ENCODE peak calls at places on chromosomes 7 and 10, in four cellular contexts. One of them, this sample, is unnamed.

GRCh38 chr7:99331002-99331401 is 5.3 kb downstream of the ARPC1A start:
- DNase-seq in AG09319: no peak
- DNase-seq in kidney glomerular epithelial cell: no peak
- DNase-seq in left ventricle myocardium superior: no peak
- DNase-seq in this sample: no peak

GRCh38 chr10:120328647-120329046 is 128.4 kb upstream of the PLPP4 start:
- DNase-seq in AG09319: no peak
- DNase-seq in kidney glomerular epithelial cell: no peak
- DNase-seq in left ventricle myocardium superior: no peak
- DNase-seq in this sample: no peak

GRCh38 chr7:7996568-7996967 is 28.0 kb downstream of the GLCCI1 start:
- DNase-seq in AG09319: peak; percentile 1
- DNase-seq in kidney glomerular epithelial cell: no peak
- DNase-seq in left ventricle myocardium superior: no peak
- DNase-seq in this sample: no peak

GRCh38 chr7:141354251-141354650 is 197.0 kb upstream of the AGK start:
- DNase-seq in AG09319: no peak
- DNase-seq in kidney glomerular epithelial cell: no peak
- DNase-seq in left ventricle myocardium superior: no peak
- DNase-seq in this sample: no peak

GRCh38 chr10:6164271-6165095 is 38.2 kb upstream of the PFKFB3 start:
- DNase-seq in AG09319: no peak
- DNase-seq in kidney glomerular epithelial cell: no peak
- DNase-seq in left ventricle myocardium superior: peak; percentile 18
- DNase-seq in this sample: no peak

GRCh38 chr7:92246363-92247101 is 758 bp downstream of the ANKIB1 start:
- DNase-seq in AG09319: no peak
- DNase-seq in kidney glomerular epithelial cell: no peak
- DNase-seq in left ventricle myocardium superior: no peak
- DNase-seq in this sample: no peak

GRCh38 chr10:133276100-133276434 is 601 bp downstream of the ADAM8 start:
- DNase-seq in AG09319: no peak
- DNase-seq in kidney glomerular epithelial cell: no peak
- DNase-seq in left ventricle myocardium superior: no peak
- DNase-seq in this sample: no peak

GRCh38 chr10:74328388-74328787 is 177.4 kb downstream of the ADK start:
- DNase-seq in AG09319: no peak
- DNase-seq in kidney glomerular epithelial cell: no peak
- DNase-seq in left ventricle myocardium superior: no peak
- DNase-seq in this sample: no peak

GRCh38 chr10:92242380-92242779 is 48.5 kb downstream of the CPEB3 start:
- DNase-seq in AG09319: no peak
- DNase-seq in kidney glomerular epithelial cell: no peak
- DNase-seq in left ventricle myocardium superior: no peak
- DNase-seq in this sample: no peak

GRCh38 chr10:111128331-111129167 is 51.7 kb downstream of the ADRA2A start:
- DNase-seq in AG09319: peak; percentile 16
- DNase-seq in kidney glomerular epithelial cell: no peak
- DNase-seq in left ventricle myocardium superior: no peak
- DNase-seq in this sample: no peak

GRCh38 chr7:31084226-31084625 is 32.1 kb downstream of the ADCYAP1R1 start:
- DNase-seq in AG09319: no peak
- DNase-seq in kidney glomerular epithelial cell: no peak
- DNase-seq in left ventricle myocardium superior: no peak
- DNase-seq in this sample: no peak

GRCh38 chr7:139974179-139974811 is 88.5 kb downstream of the PARP12 start:
- DNase-seq in AG09319: no peak
- DNase-seq in kidney glomerular epithelial cell: no peak
- DNase-seq in left ventricle myocardium superior: no peak
- DNase-seq in this sample: no peak

GRCh38 chr10:75400163-75400768 is 1.3 kb downstream of the ZNF503 start:
- DNase-seq in AG09319: no peak
- DNase-seq in kidney glomerular epithelial cell: no peak
- DNase-seq in left ventricle myocardium superior: peak; percentile 55
- DNase-seq in this sample: no peak

GRCh38 chr7:44654255-44654791 is 47.9 kb downstream of the OGDH start:
- DNase-seq in AG09319: no peak
- DNase-seq in kidney glomerular epithelial cell: no peak
- DNase-seq in left ventricle myocardium superior: peak; percentile 57
- DNase-seq in this sample: no peak

GRCh38 chr10:70137135-70137534 is 4.5 kb upstream of the AIFM2 start:
- DNase-seq in AG09319: no peak
- DNase-seq in kidney glomerular epithelial cell: no peak
- DNase-seq in left ventricle myocardium superior: no peak
- DNase-seq in this sample: no peak

GRCh38 chr10:28072573-28072972 is 73.7 kb upstream of the ODAD2 start:
- DNase-seq in AG09319: no peak
- DNase-seq in kidney glomerular epithelial cell: peak; percentile 85
- DNase-seq in left ventricle myocardium superior: no peak
- DNase-seq in this sample: no peak

GRCh38 chr7:101232141-101232821 is 5.3 kb downstream of the CLDN15 start:
- DNase-seq in AG09319: no peak
- DNase-seq in kidney glomerular epithelial cell: no peak
- DNase-seq in left ventricle myocardium superior: no peak
- DNase-seq in this sample: no peak

GRCh38 chr7:44183386-44183785 is 5.9 kb downstream of the GCK start:
- DNase-seq in AG09319: no peak
- DNase-seq in kidney glomerular epithelial cell: no peak
- DNase-seq in left ventricle myocardium superior: no peak
- DNase-seq in this sample: no peak

GRCh38 chr7:105399043-105399725 is 10.5 kb upstream of the SRPK2 start:
- DNase-seq in AG09319: peak; percentile 2
- DNase-seq in kidney glomerular epithelial cell: peak; percentile 21
- DNase-seq in left ventricle myocardium superior: no peak
- DNase-seq in this sample: no peak

GRCh38 chr10:59177031-59177861 is 803 bp downstream of the PHYHIPL start:
- DNase-seq in AG09319: peak; percentile 32
- DNase-seq in kidney glomerular epithelial cell: peak; percentile 85
- DNase-seq in left ventricle myocardium superior: peak; percentile 20
- DNase-seq in this sample: peak; percentile 47

GRCh38 chr10:13706604-13707003 is 119.8 kb downstream of the PRPF18 start:
- DNase-seq in AG09319: no peak
- DNase-seq in kidney glomerular epithelial cell: no peak
- DNase-seq in left ventricle myocardium superior: no peak
- DNase-seq in this sample: no peak

GRCh38 chr7:28070311-28071055 is 110.1 kb downstream of the JAZF1 start:
- DNase-seq in AG09319: no peak
- DNase-seq in kidney glomerular epithelial cell: no peak
- DNase-seq in left ventricle myocardium superior: peak; percentile 36
- DNase-seq in this sample: no peak

GRCh38 chr7:90424720-90425119 is 21.5 kb downstream of the CLDN12 start:
- DNase-seq in AG09319: no peak
- DNase-seq in kidney glomerular epithelial cell: no peak
- DNase-seq in left ventricle myocardium superior: no peak
- DNase-seq in this sample: no peak

GRCh38 chr10:11539191-11539868 is 72.1 kb downstream of the USP6NL start:
- DNase-seq in AG09319: no peak
- DNase-seq in kidney glomerular epithelial cell: peak; percentile 19
- DNase-seq in left ventricle myocardium superior: no peak
- DNase-seq in this sample: no peak

GRCh38 chr10:33945051-33945450 is 610.6 kb upstream of the NRP1 start:
- DNase-seq in AG09319: no peak
- DNase-seq in kidney glomerular epithelial cell: no peak
- DNase-seq in left ventricle myocardium superior: no peak
- DNase-seq in this sample: no peak

GRCh38 chr7:1060315-1061080 is 16.2 kb downstream of the GPR146 start:
- DNase-seq in AG09319: no peak
- DNase-seq in kidney glomerular epithelial cell: no peak
- DNase-seq in left ventricle myocardium superior: peak; percentile 69
- DNase-seq in this sample: no peak

GRCh38 chr10:118958984-118959916 is 70.3 kb upstream of the NANOS1 start:
- DNase-seq in AG09319: peak; percentile 44
- DNase-seq in kidney glomerular epithelial cell: no peak
- DNase-seq in left ventricle myocardium superior: peak; percentile 79
- DNase-seq in this sample: no peak

GRCh38 chr7:117220836-117221235 is 102.0 kb downstream of the WNT2 start:
- DNase-seq in AG09319: no peak
- DNase-seq in kidney glomerular epithelial cell: no peak
- DNase-seq in left ventricle myocardium superior: no peak
- DNase-seq in this sample: no peak

GRCh38 chr7:27192546-27193334 is 7.2 kb downstream of the HOXA13 start:
- DNase-seq in AG09319: no peak
- DNase-seq in kidney glomerular epithelial cell: no peak
- DNase-seq in left ventricle myocardium superior: peak; percentile 47
- DNase-seq in this sample: no peak

This sample was measured in hypothalamus.